ENCODE peak calls at places on chromosomes 13 and 19, in five cellular contexts. O is Calu3, N is AG04449, J is cardiac muscle cell, K is ovary. D is an unnamed sample.

GRCh38 chr13:28805193-28805819 is 14.8 kb upstream of the MTUS2 start:
- DNase-seq in O (peak; percentile 13), N (no peak), J (peak; percentile 12), K (no peak), D (peak; percentile 36)

GRCh38 chr19:18488403-18488723 is 33.5 kb downstream of the ELL start:
- DNase-seq in O (peak; percentile 14), N (no peak), J (no peak), K (no peak), D (peak; percentile 22)

GRCh38 chr19:34452671-34453253 is 24.6 kb downstream of the UBA2 start:
- DNase-seq in O (no peak), N (peak; percentile 31), J (no peak), K (no peak), D (no peak)

GRCh38 chr19:33271246-33272021 is 30.9 kb downstream of the CEBPA start:
- DNase-seq in O (no peak), N (no peak), J (no peak), K (no peak), D (no peak)

GRCh38 chr13:83423361-83423760 is 458.9 kb downstream of the SLITRK1 start:
- DNase-seq in O (no peak), N (no peak), J (no peak), K (no peak), D (no peak)

GRCh38 chr13:43444085-43444484 is 342.7 kb downstream of the ENOX1 start:
- DNase-seq in O (no peak), N (no peak), J (no peak), K (no peak), D (no peak)

GRCh38 chr19:48806518-48806817 is 4.4 kb downstream of the BCAT2 start:
- DNase-seq in O (peak; percentile 52), N (no peak), J (no peak), K (no peak), D (no peak)

GRCh38 chr19:42023121-42023942 is 29.3 kb upstream of the ATP1A3 start:
- DNase-seq in O (peak; percentile 54), N (no peak), J (peak; percentile 29), K (no peak), D (peak; percentile 35)

GRCh38 chr19:45346449-45346848 is 5.9 kb downstream of the KLC3 start:
- DNase-seq in O (no peak), N (no peak), J (no peak), K (no peak), D (no peak)

GRCh38 chr13:75666646-75667351 is 30.7 kb downstream of the LMO7 start:
- DNase-seq in O (no peak), N (no peak), J (no peak), K (no peak), D (peak; percentile 50)

GRCh38 chr13:101916108-101916757 is 463.8 kb downstream of the ITGBL1 start:
- DNase-seq in O (no peak), N (no peak), J (peak; percentile 63), K (no peak), D (no peak)

GRCh38 chr13:49100637-49101570 is 119.2 kb upstream of the MLNR start:
- DNase-seq in O (no peak), N (no peak), J (no peak), K (no peak), D (no peak)

DNA sequence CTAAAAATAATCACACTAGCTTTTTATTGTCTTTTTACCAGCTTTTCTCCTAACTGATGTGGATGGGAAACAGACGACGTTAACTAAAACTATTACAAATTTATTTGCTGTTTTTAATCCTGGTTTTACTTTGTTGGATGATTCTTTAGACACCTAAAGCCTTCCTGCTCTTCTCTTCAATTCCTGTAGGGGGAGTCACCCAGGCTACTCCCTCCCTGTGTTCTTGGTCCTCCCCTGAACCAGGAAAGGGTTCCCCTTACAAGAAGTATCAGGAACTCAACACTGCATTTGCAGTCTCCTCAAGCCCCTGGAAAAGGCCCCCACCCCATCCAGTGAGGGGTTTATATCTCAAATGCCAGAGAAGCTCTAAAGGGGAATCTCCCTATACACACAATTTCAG is 206.1 kb downstream of the SUCLA2 start:
- DNase-seq in O (no peak), N (no peak), J (no peak), K (no peak), D (peak; percentile 42)
- TF ChIP-seq CTCF in O (no peak), N (peak; percentile 37), J (peak; percentile 70), K (no peak), D (peak; percentile 38)

DNA sequence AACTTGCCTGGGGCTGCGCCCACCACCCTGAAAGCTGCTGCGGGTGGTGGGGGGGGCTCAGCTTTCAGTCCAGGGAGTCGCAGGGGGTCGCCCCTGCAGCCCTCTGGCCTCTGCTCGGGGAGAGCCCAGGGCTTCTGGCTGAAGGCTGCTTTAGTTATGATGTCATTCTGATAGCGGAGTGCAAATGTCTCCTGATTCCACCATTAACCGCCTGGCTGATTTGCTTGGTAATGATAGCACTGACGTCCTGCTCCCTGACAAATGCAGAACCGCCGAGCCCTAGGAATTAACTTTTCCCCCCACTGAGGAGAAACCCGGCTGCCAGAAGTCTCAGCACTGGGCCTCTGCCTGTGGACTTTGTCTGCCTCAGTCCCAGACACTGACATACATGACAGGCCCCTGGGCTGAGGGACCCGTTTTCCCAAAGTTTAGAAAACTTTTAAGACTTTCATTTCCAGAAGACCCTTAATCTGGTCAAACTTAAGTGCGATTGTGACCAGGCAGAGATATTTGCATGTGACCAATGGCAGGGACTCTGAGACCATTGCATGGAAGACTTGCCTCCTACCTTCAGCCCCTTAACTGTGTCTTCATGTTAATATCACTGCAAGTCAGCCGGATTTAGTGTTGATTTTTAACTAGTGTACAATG is 142.5 kb upstream of the ZNF536 start:
- DNase-seq in O (no peak), N (no peak), J (no peak), K (no peak), D (no peak)
- TF ChIP-seq CTCF in O (no peak), N (no peak), J (no peak), K (no peak), D (no peak)

GRCh38 chr19:20558571-20558970 is 7.0 kb downstream of the ZNF737 start:
- DNase-seq in O (no peak), N (no peak), J (no peak), K (no peak), D (no peak)

GRCh38 chr19:20558011-20558410 is 7.6 kb downstream of the ZNF737 start:
- DNase-seq in O (no peak), N (no peak), J (no peak), K (peak; percentile 54), D (no peak)
- TF ChIP-seq CTCF in O (no peak), N (no peak), J (no peak), K (no peak), D (no peak)

DNA sequence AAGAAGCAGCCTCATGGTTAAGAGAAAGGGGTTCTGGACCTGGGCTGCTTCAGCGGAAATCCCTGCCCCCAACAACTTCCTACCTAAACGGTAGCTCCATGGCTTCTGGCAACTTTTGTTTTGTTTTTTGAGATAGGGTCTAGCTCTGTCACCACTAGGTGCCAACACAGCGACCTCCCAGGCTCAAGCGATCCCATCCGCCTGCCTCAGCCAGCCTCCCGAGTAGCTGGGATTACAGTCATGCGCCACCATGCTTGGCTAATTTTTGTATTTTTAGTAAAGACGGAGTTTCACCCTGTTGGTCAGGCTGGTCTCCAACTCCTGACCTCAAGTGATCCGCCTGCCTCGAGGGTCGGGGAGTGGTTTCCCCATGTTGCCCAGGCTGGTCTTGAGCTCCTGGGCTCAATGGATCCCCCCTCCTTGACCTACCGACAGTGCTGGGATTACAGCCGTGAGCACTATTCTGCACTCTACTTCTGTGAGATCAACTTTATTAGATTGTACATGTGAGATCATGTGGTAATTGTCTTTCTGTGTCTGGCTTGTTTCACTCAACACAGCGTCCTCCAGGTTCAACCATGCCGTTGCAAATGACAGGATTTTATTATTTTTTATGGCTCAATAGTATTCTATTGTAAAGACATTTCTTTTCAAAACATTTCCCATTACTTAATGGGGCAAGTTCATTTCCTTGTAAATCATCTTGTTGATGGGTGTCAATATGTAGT is 1.3 kb upstream of the OBI1 start:
- DNase-seq in O (no peak), N (no peak), J (no peak), K (peak; percentile 21), D (no peak)
- TF ChIP-seq CTCF in O (no peak), N (no peak), J (no peak), K (no peak), D (no peak)

DNA sequence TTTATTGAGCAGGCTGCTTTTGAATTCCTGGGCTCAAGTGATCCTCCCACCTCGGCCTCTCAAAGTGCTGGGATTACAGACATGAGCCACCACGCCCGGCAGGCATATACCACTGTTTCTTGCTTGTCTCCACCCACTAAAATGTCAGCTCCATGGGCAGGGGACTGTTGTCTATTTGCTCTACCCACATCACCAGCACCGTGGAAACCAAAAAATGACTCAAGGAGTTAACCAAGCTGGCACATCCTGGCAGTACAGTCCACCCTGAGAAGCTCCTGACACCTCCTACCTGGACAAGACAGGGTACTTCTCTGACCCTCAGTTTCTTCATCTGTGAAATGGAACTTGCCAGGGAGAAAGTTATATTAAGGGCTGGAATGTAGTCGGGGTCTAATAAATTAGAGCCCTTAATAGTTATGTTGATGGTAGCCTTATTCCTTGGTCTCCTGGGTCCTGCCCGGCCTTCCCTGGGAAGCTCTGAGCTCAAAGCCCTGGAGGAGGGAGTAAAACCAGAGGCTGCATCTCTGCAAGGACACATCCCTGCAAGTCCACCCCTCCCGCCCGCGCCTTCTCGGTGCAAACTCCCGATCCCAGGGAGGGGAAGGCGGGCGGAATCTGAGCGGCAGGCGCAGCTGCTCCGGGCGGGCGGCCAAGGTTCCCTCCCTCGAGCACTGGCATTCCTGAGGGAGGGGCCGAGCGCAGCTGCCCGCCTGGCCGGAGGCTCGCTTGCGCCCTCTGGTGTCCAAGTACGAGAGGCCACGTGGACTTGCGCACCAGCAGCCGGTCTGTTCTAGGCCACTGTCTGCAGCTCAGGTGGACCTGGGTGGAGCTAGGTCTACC is 14.1 kb downstream of the RDH8 start:
- DNase-seq in O (peak; percentile 95), N (peak; percentile 50), J (peak; percentile 96), K (peak; percentile 97), D (peak; percentile 91)
- TF ChIP-seq CTCF in O (peak; percentile 82), N (peak; percentile 97), J (peak; percentile 85), K (peak; percentile 98), D (peak; percentile 88)

GRCh38 chr19:46852830-46853229 is 2.2 kb upstream of the AP2S1 start:
- DNase-seq in O (no peak), N (no peak), J (no peak), K (no peak), D (no peak)
- TF ChIP-seq CTCF in O (no peak), N (no peak), J (no peak), K (no peak), D (no peak)

DNA sequence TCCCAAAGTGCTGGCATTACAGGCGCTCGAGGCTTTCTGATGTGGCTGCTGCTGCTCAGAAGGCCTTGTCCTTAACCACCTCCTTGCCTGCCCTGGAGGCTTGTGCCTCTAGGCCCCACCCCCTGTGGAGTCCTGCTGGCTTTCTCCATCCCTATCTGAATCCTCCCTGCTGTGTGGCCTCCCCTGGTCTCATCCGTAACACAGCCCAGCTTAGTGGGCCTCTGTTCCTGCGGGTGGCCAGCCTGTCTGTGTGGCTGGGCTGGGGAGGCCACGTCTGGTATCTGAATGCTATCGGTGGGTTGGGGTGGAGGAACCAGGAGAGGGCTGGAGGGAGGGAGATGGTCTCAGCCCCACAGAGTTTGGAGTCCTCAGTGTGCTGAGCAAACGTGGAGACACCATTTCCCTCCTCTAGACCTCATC is 4.7 kb downstream of the RPL28 start:
- DNase-seq in O (no peak), N (no peak), J (no peak), K (no peak), D (no peak)
- TF ChIP-seq CTCF in O (no peak), N (no peak), J (no peak), K (no peak), D (no peak)